ENCODE peak calls at places on chromosomes 12 and 14, in five cellular contexts. H, Y, J, N and D are unnamed samples.

GRCh38 chr14:22657861-22658260 is 13.7 kb upstream of the OR6J1 start:
- DNase-seq in H (no peak), Y (no peak), J (no peak), N (no peak), D (no peak)

GRCh38 chr12:9634177-9634803 is 26.6 kb upstream of the KLRB1 start:
- DNase-seq in H (peak), Y (no peak), J (peak), N (peak), D (no peak)

GRCh38 chr12:9404469-9405260 is 196.5 kb upstream of the PZP start:
- DNase-seq in H (no peak), Y (no peak), J (peak), N (no peak), D (no peak)

GRCh38 chr14:74426202-74426582 is at the start of gene SYNDIG1L:
- DNase-seq in H (no peak), Y (no peak), J (no peak), N (no peak), D (no peak)

GRCh38 chr14:28116716-28117115 is 649.9 kb upstream of the FOXG1 start:
- DNase-seq in H (no peak), Y (no peak), J (no peak), N (no peak), D (no peak)

GRCh38 chr14:38187475-38187874 is 20.2 kb upstream of the SSTR1 start:
- DNase-seq in H (no peak), Y (no peak), J (no peak), N (no peak), D (no peak)

GRCh38 chr12:84793558-84794367 is 118.8 kb downstream of the SLC6A15 start:
- DNase-seq in H (no peak), Y (no peak), J (no peak), N (no peak), D (peak)

GRCh38 chr14:31070431-31070830 is 44.3 kb upstream of the STRN3 start:
- DNase-seq in H (no peak), Y (no peak), J (no peak), N (no peak), D (no peak)

GRCh38 chr12:51028126-51028810 is 2.1 kb upstream of the SLC11A2 start:
- DNase-seq in H (no peak), Y (no peak), J (peak), N (no peak), D (no peak)

GRCh38 chr14:96464136-96464535 is 38.0 kb upstream of the PAPOLA start:
- DNase-seq in H (no peak), Y (no peak), J (no peak), N (no peak), D (no peak)

GRCh38 chr12:51171884-51172514 is 936 bp downstream of the TFCP2 start:
- DNase-seq in H (no peak), Y (no peak), J (no peak), N (peak), D (no peak)

GRCh38 chr12:93365616-93366015 is 12.1 kb upstream of the NUDT4 start:
- DNase-seq in H (no peak), Y (no peak), J (no peak), N (no peak), D (no peak)

GRCh38 chr12:23684121-23684520 is 265.3 kb downstream of the SOX5 start:
- DNase-seq in H (no peak), Y (no peak), J (no peak), N (no peak), D (no peak)

GRCh38 chr12:90441431-90441830 is 513.5 kb downstream of the CCER1 start:
- DNase-seq in H (no peak), Y (no peak), J (no peak), N (no peak), D (no peak)

GRCh38 chr12:49891476-49891875 is 12.2 kb downstream of the FAIM2 start:
- DNase-seq in H (no peak), Y (no peak), J (no peak), N (no peak), D (no peak)

GRCh38 chr12:22229652-22230279 is 104.7 kb downstream of the ST8SIA1 start:
- DNase-seq in H (no peak), Y (no peak), J (no peak), N (no peak), D (no peak)

GRCh38 chr14:64193821-64194220 is 100.3 kb downstream of the ESR2 start:
- DNase-seq in H (no peak), Y (no peak), J (no peak), N (peak), D (no peak)

GRCh38 chr14:33682746-33683145 is 268.1 kb downstream of the EGLN3 start:
- DNase-seq in H (no peak), Y (peak), J (no peak), N (peak), D (no peak)

GRCh38 chr14:74514471-74514932 is 20.9 kb downstream of the ISCA2 start:
- DNase-seq in H (no peak), Y (peak), J (peak), N (no peak), D (no peak)

GRCh38 chr12:19440916-19441315 is 1.6 kb downstream of the AEBP2 start:
- DNase-seq in H (no peak), Y (no peak), J (no peak), N (no peak), D (no peak)

GRCh38 chr12:39505025-39505424 is 62.1 kb upstream of the KIF21A start:
- DNase-seq in H (no peak), Y (no peak), J (no peak), N (no peak), D (peak)

GRCh38 chr12:47407730-47408129 is 298.1 kb downstream of the RPAP3 start:
- DNase-seq in H (no peak), Y (no peak), J (no peak), N (no peak), D (no peak)
- H3K27ac ChIP-seq in H (no peak), Y (no peak), J (no peak), N (no peak), D (peak)

GRCh38 chr12:6212086-6212485 is 11.9 kb downstream of the CD9 start:
- DNase-seq in H (no peak), Y (no peak), J (no peak), N (no peak), D (no peak)
- H3K27ac ChIP-seq in H (no peak), Y (peak), J (no peak), N (no peak), D (peak)

DNA sequence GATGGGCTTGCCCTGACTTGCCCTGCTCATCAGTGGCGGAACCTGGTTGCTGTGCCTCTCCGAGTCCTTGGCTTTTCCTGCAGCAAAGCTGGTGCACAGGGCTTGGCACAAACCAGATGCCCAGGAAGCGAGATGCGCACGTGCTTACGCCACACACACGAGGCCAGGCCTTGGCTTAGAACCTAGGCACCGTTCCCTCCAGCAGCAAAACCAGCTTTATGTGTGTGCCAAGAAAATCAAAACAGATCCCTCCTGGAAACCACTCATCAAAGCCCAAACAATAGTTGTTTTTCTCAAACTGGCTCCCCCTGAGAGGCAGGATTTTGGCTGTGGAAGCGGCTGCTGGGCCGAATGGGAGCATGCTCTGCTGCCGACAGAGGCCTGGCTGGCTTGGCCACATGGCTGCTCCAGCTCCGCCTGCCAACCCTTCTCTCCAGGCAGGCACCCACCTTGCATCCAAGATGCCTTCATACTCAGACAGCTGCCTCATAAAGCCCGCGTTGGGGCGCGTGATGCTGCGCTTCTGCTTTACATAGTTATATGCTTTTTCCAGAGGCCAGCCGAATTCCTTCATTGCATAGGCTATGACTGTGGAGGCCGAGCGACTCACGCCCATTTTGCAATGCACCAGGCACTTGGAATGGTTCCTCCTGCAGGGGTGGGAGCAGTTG is 58.7 kb downstream of the SSH1 start:
- DNase-seq in H (no peak), Y (peak), J (no peak), N (no peak), D (no peak)
- H3K27ac ChIP-seq in H (no peak), Y (peak), J (no peak), N (no peak), D (peak)

GRCh38 chr12:113868365-113868764 is 97.8 kb downstream of the RBM19 start:
- DNase-seq in H (no peak), Y (no peak), J (no peak), N (no peak), D (no peak)

GRCh38 chr12:113870890-113871289 is 95.2 kb downstream of the RBM19 start:
- DNase-seq in H (no peak), Y (no peak), J (no peak), N (no peak), D (no peak)

GRCh38 chr12:113866496-113866895 is 99.6 kb downstream of the RBM19 start:
- DNase-seq in H (no peak), Y (no peak), J (no peak), N (no peak), D (no peak)

GRCh38 chr12:113867258-113867657 is 98.9 kb downstream of the RBM19 start:
- DNase-seq in H (no peak), Y (no peak), J (peak), N (no peak), D (no peak)

DNA sequence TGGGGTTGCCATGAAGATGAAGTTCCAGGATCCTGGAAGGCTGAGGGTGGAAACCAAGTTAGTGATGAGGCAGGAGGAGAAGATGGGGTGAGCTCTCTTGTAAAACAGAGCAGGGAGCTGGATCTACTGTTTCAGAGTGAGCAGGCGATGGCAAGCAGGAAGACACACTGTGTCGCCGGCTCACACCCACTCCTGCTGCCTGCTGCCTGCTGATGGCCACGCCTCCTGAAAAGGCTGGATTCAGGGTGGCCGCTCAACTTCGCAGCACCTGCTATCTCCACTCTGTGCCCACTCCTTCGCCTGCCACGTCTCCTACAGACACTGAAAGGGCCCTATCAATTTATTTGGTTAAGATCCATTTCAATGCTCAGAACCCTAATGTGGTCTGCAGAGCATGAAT is 96.1 kb downstream of the RBM19 start:
- DNase-seq in H (no peak), Y (no peak), J (peak), N (no peak), D (no peak)
- H3K27ac ChIP-seq in H (no peak), Y (no peak), J (no peak), N (no peak), D (no peak)

GRCh38 chr14:79111963-79112362 is 941.8 kb downstream of the NRXN3 start:
- DNase-seq in H (no peak), Y (no peak), J (no peak), N (no peak), D (no peak)
- H3K27ac ChIP-seq in H (no peak), Y (no peak), J (no peak), N (no peak), D (no peak)

DNA sequence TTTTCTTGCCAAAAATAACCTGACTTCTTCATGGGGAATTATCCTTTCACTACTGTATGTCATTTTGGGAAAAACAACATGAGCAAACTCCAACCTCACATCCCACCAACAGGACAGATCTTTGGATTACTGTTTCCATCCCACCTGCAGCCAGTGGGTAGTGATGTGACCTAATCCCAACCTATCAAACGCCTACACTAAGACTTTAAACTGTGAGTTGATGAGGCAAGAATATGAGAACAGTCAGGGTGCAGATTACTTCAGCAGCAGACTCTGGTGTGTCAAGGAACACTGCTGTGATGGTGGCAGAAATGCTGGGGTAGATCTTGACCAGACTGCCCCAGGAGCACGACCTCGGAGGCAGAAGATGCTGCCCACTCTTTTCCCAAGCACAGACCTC is 293.2 kb downstream of the DUSP6 start:
- DNase-seq in H (no peak), Y (no peak), J (no peak), N (no peak), D (no peak)
- H3K27ac ChIP-seq in H (no peak), Y (no peak), J (no peak), N (no peak), D (no peak)

DNA sequence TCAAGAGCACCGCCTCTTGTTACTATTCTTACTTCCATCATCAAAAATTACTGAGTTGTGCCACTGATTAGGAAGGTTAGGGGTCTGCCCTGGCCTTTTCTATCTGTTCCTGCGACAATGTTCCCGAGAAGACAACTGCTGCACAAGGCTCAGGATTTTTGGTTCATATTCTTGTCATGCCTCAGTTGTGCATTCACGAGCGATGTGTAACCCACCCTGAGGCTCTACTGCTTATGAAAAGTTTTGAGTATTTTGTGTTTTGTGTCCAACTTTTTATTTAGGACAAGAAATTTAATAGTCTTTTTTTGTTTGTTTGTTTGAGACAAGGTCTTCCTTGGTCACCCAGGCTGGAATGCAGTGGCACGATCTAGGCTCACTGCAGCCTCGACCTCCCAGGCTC is 23.1 kb upstream of the LGALS3 start:
- DNase-seq in H (no peak), Y (no peak), J (no peak), N (no peak), D (no peak)
- H3K27ac ChIP-seq in H (no peak), Y (peak), J (no peak), N (no peak), D (no peak)

DNA sequence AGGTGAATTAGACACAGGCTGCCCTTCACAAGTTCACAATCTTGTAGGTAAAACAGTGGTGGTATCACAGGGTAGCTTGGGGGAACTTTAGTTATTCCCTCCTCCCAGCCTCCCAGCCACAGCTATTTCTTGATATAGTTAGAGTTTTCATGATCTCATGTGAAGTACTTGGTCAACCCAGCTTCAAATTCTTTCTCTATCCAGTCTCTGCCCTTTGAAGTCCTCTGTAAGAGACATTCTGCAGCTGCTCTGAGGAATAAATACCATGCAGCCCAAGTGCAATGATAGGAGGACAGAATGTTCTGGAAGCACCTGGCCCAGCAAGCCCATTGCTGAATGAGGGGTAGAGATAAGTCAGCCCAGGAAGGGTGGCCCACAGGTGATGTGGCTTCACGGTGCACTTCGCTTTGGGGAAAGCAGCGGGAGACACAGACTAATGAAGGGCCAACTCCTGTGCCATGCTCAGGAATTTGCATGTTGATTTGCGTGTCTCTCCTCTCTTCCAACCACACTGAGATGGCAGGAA is 8.1 kb upstream of the TXNRD1 start:
- DNase-seq in H (no peak), Y (no peak), J (no peak), N (no peak), D (no peak)
- H3K27ac ChIP-seq in H (no peak), Y (no peak), J (no peak), N (no peak), D (no peak)